ENCODE peak calls at places on chromosome 15, in four cellular contexts. One of them, this sample, is unnamed. For H3K4me1, the result is how much of the 10 kb centered on the place peaks cover.

GRCh38 chr15:69114231-69114937 is 46.1 kb upstream of the GLCE start:
- ATAC-seq in Panc1: no peak
- ATAC-seq in body of pancreas: no peak
- ATAC-seq in upper lobe of right lung: peak
- ATAC-seq in this sample: no peak

GRCh38 chr15:78388865-78389264 is 48.7 kb downstream of the CRABP1 start:
- ATAC-seq in Panc1: no peak
- ATAC-seq in body of pancreas: no peak
- ATAC-seq in upper lobe of right lung: no peak
- ATAC-seq in this sample: no peak

GRCh38 chr15:72306211-72306785 is 13.7 kb downstream of the CELF6 start:
- ATAC-seq in Panc1: no peak
- ATAC-seq in body of pancreas: no peak
- ATAC-seq in upper lobe of right lung: no peak
- ATAC-seq in this sample: no peak

GRCh38 chr15:60682115-60682514 is 203.2 kb upstream of the ICE2 start:
- ATAC-seq in body of pancreas: no peak
- ATAC-seq in Panc1: no peak
- ATAC-seq in upper lobe of right lung: no peak
- ATAC-seq in this sample: peak

GRCh38 chr15:70802629-70803028 is 39.3 kb upstream of the UACA start:
- ATAC-seq in Panc1: peak
- ATAC-seq in upper lobe of right lung: no peak
- ATAC-seq in body of pancreas: no peak
- ATAC-seq in this sample: no peak

GRCh38 chr15:70035719-70036077 is 62.0 kb downstream of the TLE3 start:
- ATAC-seq in upper lobe of right lung: peak
- ATAC-seq in Panc1: no peak
- ATAC-seq in body of pancreas: no peak
- ATAC-seq in this sample: no peak

GRCh38 chr15:67564590-67565345 is 22.3 kb downstream of the MAP2K5 start:
- ATAC-seq in Panc1: no peak
- ATAC-seq in upper lobe of right lung: no peak
- ATAC-seq in body of pancreas: no peak
- ATAC-seq in this sample: no peak

GRCh38 chr15:93072011-93072410 is 17.0 kb downstream of the RGMA start:
- ATAC-seq in body of pancreas: no peak
- ATAC-seq in Panc1: no peak
- ATAC-seq in upper lobe of right lung: no peak
- ATAC-seq in this sample: no peak

GRCh38 chr15:91865486-91865885 is 12.0 kb downstream of the SLCO3A1 start:
- ATAC-seq in Panc1: no peak
- ATAC-seq in body of pancreas: no peak
- ATAC-seq in upper lobe of right lung: no peak
- ATAC-seq in this sample: no peak
- H3K4me1 ChIP-seq in Panc1: under half
- H3K4me1 ChIP-seq in body of pancreas: under half
- H3K4me1 ChIP-seq in upper lobe of right lung: half or more
- H3K4me1 ChIP-seq in this sample: half or more

GRCh38 chr15:65732698-65733097 is 59.4 kb downstream of the DENND4A start:
- ATAC-seq in Panc1: no peak
- ATAC-seq in upper lobe of right lung: no peak
- ATAC-seq in body of pancreas: no peak
- ATAC-seq in this sample: no peak

GRCh38 chr15:65730560-65731172 is 61.4 kb downstream of the DENND4A start:
- ATAC-seq in body of pancreas: no peak
- ATAC-seq in Panc1: no peak
- ATAC-seq in upper lobe of right lung: no peak
- ATAC-seq in this sample: no peak

DNA sequence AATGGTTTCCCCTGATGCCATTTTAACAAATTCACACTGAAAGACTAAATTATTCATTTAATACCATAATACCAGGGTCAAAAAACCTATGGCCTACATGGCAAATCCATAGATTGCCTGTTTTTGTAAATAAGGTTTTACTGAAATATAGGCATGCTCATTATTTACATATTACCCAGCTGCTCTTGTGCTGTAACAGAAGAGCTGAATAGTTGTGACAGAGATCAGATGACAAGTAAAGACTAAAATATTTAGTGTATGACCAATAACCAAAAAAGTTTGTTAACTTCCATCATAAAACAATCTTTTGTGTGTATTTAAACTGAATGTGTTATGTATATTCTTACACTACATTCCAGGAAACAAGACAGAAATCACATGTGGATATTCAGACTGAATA is 60.2 kb downstream of the DENND4A start:
- ATAC-seq in body of pancreas: no peak
- ATAC-seq in upper lobe of right lung: no peak
- ATAC-seq in Panc1: no peak
- ATAC-seq in this sample: no peak
- H3K4me1 ChIP-seq in body of pancreas: under half
- H3K4me1 ChIP-seq in upper lobe of right lung: under half
- H3K4me1 ChIP-seq in Panc1: under half
- H3K4me1 ChIP-seq in this sample: under half

DNA sequence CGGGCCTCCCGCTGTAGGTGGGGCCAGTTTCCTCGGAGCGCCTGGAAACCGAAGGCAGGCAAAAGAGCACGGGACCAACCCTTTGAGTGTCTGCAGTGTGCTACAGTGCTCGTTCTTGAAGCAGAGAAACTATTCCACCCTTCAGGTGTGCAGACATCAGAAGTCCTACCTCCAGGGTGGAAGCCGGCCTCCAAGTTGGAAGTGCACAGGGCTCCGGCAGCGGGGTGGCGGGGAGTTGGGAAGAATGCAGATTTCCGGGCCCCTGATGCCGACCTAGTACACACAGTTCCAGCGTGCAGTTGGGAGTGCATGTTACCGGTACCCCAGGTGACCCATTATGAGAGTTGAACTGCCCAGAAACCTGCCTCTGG is 3.0 kb downstream of the KLF13 start:
- ATAC-seq in Panc1: no peak
- ATAC-seq in upper lobe of right lung: no peak
- ATAC-seq in body of pancreas: no peak
- ATAC-seq in this sample: no peak
- H3K4me1 ChIP-seq in Panc1: under half
- H3K4me1 ChIP-seq in upper lobe of right lung: half or more
- H3K4me1 ChIP-seq in body of pancreas: half or more
- H3K4me1 ChIP-seq in this sample: under half

DNA sequence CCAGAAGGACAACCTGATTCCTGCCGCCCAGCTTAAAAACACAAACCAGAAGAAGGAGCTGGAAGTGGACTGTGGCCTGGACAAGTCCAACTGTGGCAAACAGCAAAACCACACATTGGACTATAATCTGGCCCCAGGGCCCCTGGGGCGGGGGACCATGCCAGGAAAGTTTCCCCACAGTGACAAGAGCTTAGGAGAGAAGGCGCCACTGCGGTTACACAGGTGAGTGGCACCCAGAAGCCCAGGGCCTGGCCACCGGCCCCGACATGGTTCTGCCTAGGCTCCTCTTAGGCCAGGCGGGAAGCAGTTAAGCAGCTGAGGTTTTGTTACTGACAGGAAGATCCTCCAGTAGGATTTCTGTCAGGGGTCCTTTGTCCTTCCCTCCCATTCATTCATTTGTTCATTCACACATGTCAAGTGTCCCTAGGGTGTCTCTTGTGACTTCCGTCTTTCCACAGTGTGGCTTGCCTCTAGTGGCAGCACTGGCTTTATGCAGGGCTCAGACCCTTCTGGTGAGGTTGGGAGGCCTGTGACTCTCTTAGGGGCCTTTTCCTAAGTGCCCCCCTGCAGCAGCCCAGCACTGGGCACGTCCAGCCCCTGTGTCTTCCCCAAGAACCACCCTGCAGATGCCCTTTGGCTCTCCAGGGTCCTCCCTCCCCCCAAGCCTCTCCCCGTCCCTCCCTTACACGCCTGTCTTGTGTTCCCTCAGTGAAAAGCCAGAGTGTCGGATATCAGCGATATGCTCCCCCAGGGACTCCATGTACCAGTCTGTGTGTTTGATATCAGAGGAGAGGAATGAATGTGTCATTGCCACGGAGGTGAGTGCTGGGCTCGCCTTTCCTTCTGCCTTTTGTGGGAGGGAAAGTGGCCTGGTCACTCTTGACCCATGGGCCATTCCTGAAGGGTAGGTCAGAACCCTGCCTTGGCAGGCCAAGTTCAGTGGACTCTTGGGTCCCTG is 7.8 kb downstream of the DLL4 start:
- ATAC-seq in body of pancreas: no peak
- ATAC-seq in upper lobe of right lung: no peak
- ATAC-seq in Panc1: no peak
- ATAC-seq in this sample: no peak
- H3K4me1 ChIP-seq in body of pancreas: under half
- H3K4me1 ChIP-seq in upper lobe of right lung: under half
- H3K4me1 ChIP-seq in Panc1: under half
- H3K4me1 ChIP-seq in this sample: under half

GRCh38 chr15:100170673-100171210 is 171.0 kb downstream of the ADAMTS17 start:
- ATAC-seq in Panc1: no peak
- ATAC-seq in upper lobe of right lung: no peak
- ATAC-seq in body of pancreas: no peak
- ATAC-seq in this sample: no peak

GRCh38 chr15:100168787-100169186 is 173.0 kb downstream of the ADAMTS17 start:
- ATAC-seq in body of pancreas: no peak
- ATAC-seq in Panc1: no peak
- ATAC-seq in upper lobe of right lung: no peak
- ATAC-seq in this sample: no peak

GRCh38 chr15:100169615-100170279 is 172.0 kb downstream of the ADAMTS17 start:
- ATAC-seq in body of pancreas: no peak
- ATAC-seq in upper lobe of right lung: no peak
- ATAC-seq in Panc1: no peak
- ATAC-seq in this sample: no peak

GRCh38 chr15:100171411-100171810 is 170.4 kb downstream of the ADAMTS17 start:
- ATAC-seq in body of pancreas: no peak
- ATAC-seq in Panc1: no peak
- ATAC-seq in upper lobe of right lung: no peak
- ATAC-seq in this sample: no peak

GRCh38 chr15:100170280-100170654 is 171.5 kb downstream of the ADAMTS17 start:
- ATAC-seq in Panc1: no peak
- ATAC-seq in body of pancreas: no peak
- ATAC-seq in upper lobe of right lung: no peak
- ATAC-seq in this sample: no peak
- H3K4me1 ChIP-seq in Panc1: under half
- H3K4me1 ChIP-seq in body of pancreas: under half
- H3K4me1 ChIP-seq in upper lobe of right lung: under half
- H3K4me1 ChIP-seq in this sample: under half

DNA sequence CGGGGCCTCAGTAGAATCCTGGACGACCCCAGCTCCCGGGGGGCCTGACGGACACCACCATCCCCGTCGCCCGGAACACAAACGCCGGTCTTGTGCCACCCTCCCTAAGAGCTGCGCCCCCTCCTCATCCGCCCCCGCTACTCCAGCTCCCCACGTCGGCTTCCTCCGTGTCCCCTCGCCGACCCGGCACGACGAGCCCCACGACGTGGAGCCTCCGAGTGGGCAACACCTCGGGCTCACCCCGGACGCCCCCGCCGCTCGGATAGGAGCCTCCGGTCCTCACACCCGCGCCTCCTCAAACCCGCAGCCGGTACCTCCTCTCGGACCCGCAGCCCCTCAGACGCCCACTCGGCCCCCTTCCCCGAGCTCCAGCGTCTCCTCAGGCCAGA is 525 bp downstream of the NPTN start:
- ATAC-seq in Panc1: no peak
- ATAC-seq in body of pancreas: no peak
- ATAC-seq in upper lobe of right lung: no peak
- ATAC-seq in this sample: no peak
- H3K4me1 ChIP-seq in Panc1: under half
- H3K4me1 ChIP-seq in body of pancreas: half or more
- H3K4me1 ChIP-seq in upper lobe of right lung: under half
- H3K4me1 ChIP-seq in this sample: under half

GRCh38 chr15:100383302-100384107 is 41.7 kb upstream of the ADAMTS17 start:
- ATAC-seq in Panc1: peak
- ATAC-seq in body of pancreas: peak
- ATAC-seq in upper lobe of right lung: peak
- ATAC-seq in this sample: no peak
- H3K4me1 ChIP-seq in Panc1: under half
- H3K4me1 ChIP-seq in body of pancreas: under half
- H3K4me1 ChIP-seq in upper lobe of right lung: under half
- H3K4me1 ChIP-seq in this sample: under half

GRCh38 chr15:75955720-75956119 is 52.0 kb downstream of the FBXO22 start:
- ATAC-seq in body of pancreas: no peak
- ATAC-seq in Panc1: no peak
- ATAC-seq in upper lobe of right lung: no peak
- ATAC-seq in this sample: no peak
- H3K4me1 ChIP-seq in body of pancreas: under half
- H3K4me1 ChIP-seq in Panc1: under half
- H3K4me1 ChIP-seq in upper lobe of right lung: under half
- H3K4me1 ChIP-seq in this sample: under half

GRCh38 chr15:90665288-90666134 is 51.6 kb upstream of the BLM start:
- ATAC-seq in body of pancreas: peak
- ATAC-seq in upper lobe of right lung: peak
- ATAC-seq in Panc1: peak
- ATAC-seq in this sample: peak
- H3K4me1 ChIP-seq in body of pancreas: under half
- H3K4me1 ChIP-seq in upper lobe of right lung: under half
- H3K4me1 ChIP-seq in Panc1: under half
- H3K4me1 ChIP-seq in this sample: under half

This sample was measured in gastroesophageal sphincter.